ENCODE peak calls at places on chromosomes 3 and 15, in five cellular contexts. V, P, Y, A and T are unnamed samples.
A peak's percentile ranks its signal among the peaks of the same experiment; 100 is the strongest.

GRCh38 chr3:151328298-151329036 is 882 bp downstream of the P2RY13 start:
- DNase-seq in Y (no peak), V (peak; percentile 38), P (peak; percentile 50), A (no peak), T (no peak)

GRCh38 chr3:29430558-29430971 is 149.7 kb downstream of the RBMS3 start:
- DNase-seq in Y (no peak), A (peak; percentile 25), V (no peak), P (peak; percentile 85), T (no peak)

GRCh38 chr3:140093742-140094141 is 158.8 kb downstream of the CLSTN2 start:
- DNase-seq in P (peak; percentile 88), A (peak; percentile 39), V (no peak), Y (peak; percentile 91), T (no peak)

GRCh38 chr3:194080913-194081800 is 54.8 kb upstream of the HES1 start:
- DNase-seq in V (no peak), P (no peak), Y (no peak), A (no peak), T (no peak)

GRCh38 chr15:60649845-60650548 is 171.1 kb upstream of the ICE2 start:
- DNase-seq in A (no peak), Y (no peak), P (peak; percentile 31), V (peak; percentile 82), T (no peak)

GRCh38 chr3:14848906-14849305 is 30.1 kb downstream of the FGD5 start:
- DNase-seq in A (no peak), P (no peak), V (no peak), Y (no peak), T (no peak)

GRCh38 chr3:140850210-140850955 is 91.3 kb upstream of the SLC25A36 start:
- DNase-seq in V (no peak), A (peak; percentile 15), P (no peak), Y (no peak), T (no peak)

GRCh38 chr3:178367817-178368617 is 168.2 kb upstream of the KCNMB2 start:
- DNase-seq in Y (no peak), A (no peak), P (no peak), V (no peak), T (no peak)

GRCh38 chr3:20511863-20512262 is 325.9 kb upstream of the SGO1 start:
- DNase-seq in Y (no peak), V (no peak), A (peak; percentile 57), P (peak; percentile 61), T (no peak)

GRCh38 chr3:182710557-182711157 is 82.6 kb upstream of the ATP11B start:
- DNase-seq in A (no peak), Y (no peak), V (no peak), P (peak; percentile 49), T (no peak)

GRCh38 chr3:182618981-182619591 is 174.2 kb upstream of the ATP11B start:
- DNase-seq in A (no peak), P (peak; percentile 46), Y (no peak), V (no peak), T (no peak)

GRCh38 chr3:60178931-60179653 is 1072.2 kb downstream of the FHIT start:
- DNase-seq in Y (no peak), V (no peak), A (no peak), P (no peak), T (no peak)

GRCh38 chr15:33007295-33007855 is 187.1 kb downstream of the FMN1 start:
- DNase-seq in A (no peak), P (peak; percentile 88), Y (no peak), V (no peak), T (no peak)

GRCh38 chr3:103712320-103713008 is 1277.6 kb downstream of the ZPLD1 start:
- DNase-seq in A (no peak), V (no peak), Y (no peak), P (peak; percentile 29), T (no peak)

GRCh38 chr3:128923607-128924385 is 44.4 kb downstream of the ACAD9 start:
- DNase-seq in P (no peak), A (no peak), Y (no peak), V (peak; percentile 20), T (no peak)

GRCh38 chr3:124886168-124887051 is 755 bp downstream of the ITGB5 start:
- DNase-seq in V (peak; percentile 7), P (peak; percentile 34), Y (peak; percentile 40), A (peak; percentile 46), T (no peak)

GRCh38 chr3:65597952-65598413 is 440.7 kb downstream of the MAGI1 start:
- DNase-seq in A (no peak), P (no peak), Y (no peak), V (no peak), T (no peak)

GRCh38 chr3:9400626-9401025 is 3.2 kb downstream of the SETD5 start:
- DNase-seq in A (no peak), V (no peak), Y (no peak), P (no peak), T (no peak)

GRCh38 chr3:15520185-15520584 is 1.3 kb downstream of the COLQ start:
- DNase-seq in V (no peak), P (no peak), A (no peak), Y (no peak), T (no peak)

GRCh38 chr3:190491533-190492054 is 22.3 kb upstream of the IL1RAP start:
- DNase-seq in P (no peak), V (no peak), Y (no peak), A (no peak), T (no peak)

GRCh38 chr15:92714071-92714456 is 58.5 kb upstream of the FAM174B start:
- DNase-seq in A (peak; percentile 9), P (peak; percentile 32), V (no peak), Y (no peak), T (no peak)
- H3K4me3 ChIP-seq in A (peak overlapping the region; percentile 66), P (peak overlapping the region; percentile 59), V (peak overlapping the region; percentile 44), Y (peak overlapping the region; percentile 57), T (peak overlapping the region; percentile 63)

GRCh38 chr15:63473999-63474809 is 30.2 kb upstream of the USP3 start:
- DNase-seq in Y (no peak), A (peak; percentile 77), P (peak; percentile 94), V (peak; percentile 41), T (no peak)

GRCh38 chr15:63476229-63476632 is 28.2 kb upstream of the USP3 start:
- DNase-seq in A (peak; percentile 96), Y (no peak), V (no peak), P (peak; percentile 97), T (no peak)

GRCh38 chr15:63475670-63476069 is 28.7 kb upstream of the USP3 start:
- DNase-seq in V (no peak), P (no peak), A (no peak), Y (no peak), T (no peak)

GRCh38 chr15:63473749-63473998 is 30.7 kb upstream of the USP3 start:
- DNase-seq in A (no peak), V (no peak), P (no peak), Y (no peak), T (no peak)

DNA sequence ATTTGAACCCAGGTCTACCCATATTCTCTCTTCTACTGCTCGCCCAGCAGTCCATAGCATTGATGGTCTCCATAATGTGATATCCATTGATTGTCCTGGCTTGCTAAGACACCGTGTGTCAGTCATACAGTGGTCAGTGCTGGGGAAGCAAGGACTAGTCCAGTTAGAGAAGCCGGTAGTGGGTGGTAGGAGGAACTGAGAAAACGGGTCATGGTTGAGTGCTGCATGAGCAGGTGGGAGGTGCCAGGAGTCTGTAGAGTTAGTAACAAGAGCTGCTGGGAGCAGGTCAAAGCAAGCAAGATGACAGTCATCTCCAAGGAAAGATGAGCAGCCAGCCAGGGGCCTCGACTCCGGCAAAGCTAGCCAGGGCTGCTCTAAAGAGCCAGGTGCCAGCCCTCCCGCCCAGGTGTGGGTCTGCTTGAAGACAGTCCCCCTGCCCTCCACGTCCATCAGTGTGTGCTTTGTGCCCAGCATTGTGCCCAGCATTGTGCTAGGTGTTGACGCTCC is 29.5 kb upstream of the USP3 start:
- DNase-seq in Y (no peak), V (no peak), A (no peak), P (no peak), T (no peak)
- H3K4me3 ChIP-seq in Y (no peak overlapping the region), V (no peak overlapping the region), A (no peak overlapping the region), P (no peak overlapping the region), T (no peak overlapping the region)

GRCh38 chr15:78072080-78072892 is 5.2 kb downstream of the TBC1D2B start:
- DNase-seq in Y (peak; percentile 53), P (peak; percentile 99), V (no peak), A (peak; percentile 88), T (no peak)
- H3K4me3 ChIP-seq in Y (no peak overlapping the region), P (peak overlapping the region; percentile 5), V (peak overlapping the region; percentile 8), A (peak overlapping the region; percentile 40), T (peak overlapping the region; percentile 25)

DNA sequence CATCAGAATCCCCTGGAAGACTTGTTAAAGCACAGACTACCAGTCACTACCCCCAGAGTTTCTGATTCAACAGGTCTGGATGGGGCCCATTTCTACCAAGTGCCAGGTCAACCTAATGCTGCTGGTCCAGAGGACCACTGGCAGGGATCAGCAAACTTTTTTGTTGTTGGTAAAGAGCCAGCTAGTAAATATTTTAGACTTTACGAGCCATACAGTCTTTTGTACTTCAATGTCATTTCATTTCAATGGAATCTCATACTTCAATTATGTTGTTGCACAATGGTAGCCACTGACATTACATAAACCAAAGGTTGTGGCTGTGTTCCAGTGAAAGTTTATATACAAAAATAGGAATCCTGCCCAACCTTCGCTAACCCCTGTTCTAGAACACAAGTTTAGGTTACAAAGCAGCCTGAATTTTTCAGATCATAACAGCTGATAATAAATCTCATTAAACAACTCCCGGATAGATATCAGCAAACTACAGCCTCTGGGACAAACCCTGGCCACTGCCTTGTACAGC is 28.7 kb downstream of the ULK4 start:
- DNase-seq in V (no peak), A (peak; percentile 64), Y (no peak), P (peak; percentile 88), T (peak; percentile 37)
- H3K4me3 ChIP-seq in V (no peak overlapping the region), A (no peak overlapping the region), Y (no peak overlapping the region), P (no peak overlapping the region), T (no peak overlapping the region)

DNA sequence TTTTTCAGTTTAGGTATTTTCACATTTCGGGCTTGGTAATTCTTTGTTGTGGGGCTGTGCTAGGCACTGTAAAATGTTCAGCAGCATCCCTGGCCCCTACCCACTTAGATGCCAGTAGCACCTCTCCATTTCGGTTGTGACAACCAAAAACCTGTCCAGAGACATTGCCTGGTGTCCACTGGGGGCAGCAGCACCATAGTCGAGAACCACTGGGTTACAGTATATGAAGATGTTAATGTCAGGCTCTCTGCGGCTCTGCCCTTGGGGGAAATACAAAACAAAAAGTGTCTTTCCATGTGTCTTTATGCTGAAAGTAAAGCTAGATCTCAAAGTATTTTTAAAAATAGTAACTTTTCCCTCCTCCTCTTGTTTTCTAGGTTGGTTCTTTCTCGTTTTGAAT is 177.2 kb downstream of the ITPR1 start:
- DNase-seq in Y (no peak), P (peak; percentile 47), A (no peak), V (no peak), T (no peak)
- H3K4me3 ChIP-seq in Y (no peak overlapping the region), P (no peak overlapping the region), A (no peak overlapping the region), V (no peak overlapping the region), T (no peak overlapping the region)

GRCh38 chr3:18725668-18726407 is 300.7 kb upstream of the SATB1 start:
- DNase-seq in Y (no peak), P (no peak), V (peak; percentile 60), A (no peak), T (no peak)
- H3K4me3 ChIP-seq in Y (no peak overlapping the region), P (no peak overlapping the region), V (peak overlapping the region; percentile 30), A (no peak overlapping the region), T (no peak overlapping the region)

GRCh38 chr3:155664922-155665695 is 79.8 kb downstream of the PLCH1 start:
- DNase-seq in P (peak; percentile 94), Y (peak; percentile 80), V (no peak), A (peak; percentile 88), T (no peak)
- H3K4me3 ChIP-seq in P (no peak overlapping the region), Y (no peak overlapping the region), V (no peak overlapping the region), A (no peak overlapping the region), T (no peak overlapping the region)